ENCODE peak calls at places on chromosomes 1 and 21, in seven cellular contexts. W is cardiac muscle cell, B is upper lobe of right lung, A is astrocyte, P is fibroblast of pulmonary artery, D is neural progenitor cell, S is pancreas. I is an unnamed sample.

GRCh38 chr1:218553197-218553596 is 208.1 kb downstream of the TGFB2 start:
- DNase-seq in P (no peak), S (no peak), W (no peak), D (no peak), B (no peak), A (no peak), I (peak)

GRCh38 chr1:95304803-95305202 is 70.8 kb downstream of the RWDD3 start:
- DNase-seq in D (no peak), A (no peak), B (no peak), S (no peak), P (no peak), W (no peak), I (no peak)

GRCh38 chr1:23727362-23727811 is 15.9 kb upstream of the ELOA start:
- DNase-seq in D (no peak), P (peak), W (no peak), A (no peak), S (peak), B (peak), I (peak)

GRCh38 chr1:113391643-113392271 is 1.4 kb downstream of the MAGI3 start:
- DNase-seq in B (no peak), D (peak), S (peak), W (peak), A (no peak), P (no peak), I (no peak)

GRCh38 chr1:193301746-193302145 is 115.3 kb upstream of the B3GALT2 start:
- DNase-seq in B (no peak), S (no peak), D (no peak), W (no peak), P (no peak), A (no peak), I (no peak)

GRCh38 chr1:180271640-180272255 is 41.7 kb downstream of the LHX4 start:
- DNase-seq in B (no peak), W (no peak), A (no peak), D (no peak), P (no peak), S (no peak), I (no peak)

GRCh38 chr1:167627615-167627864 is 2.5 kb upstream of the RCSD1 start:
- DNase-seq in S (no peak), W (no peak), B (no peak), P (no peak), D (no peak), A (no peak), I (no peak)

GRCh38 chr1:61077676-61078521 is 4.5 kb upstream of the NFIA start:
- DNase-seq in W (peak), P (peak), B (peak), S (peak), D (peak), A (peak), I (peak)

GRCh38 chr1:116852910-116853309 is 56.8 kb upstream of the PTGFRN start:
- DNase-seq in D (peak), P (no peak), S (no peak), W (no peak), B (no peak), A (peak), I (peak)

GRCh38 chr1:28141685-28142084 is 34.8 kb downstream of the PTAFR start:
- DNase-seq in P (no peak), D (no peak), A (no peak), B (no peak), S (no peak), W (no peak), I (no peak)

GRCh38 chr1:83520797-83521196 is 478.1 kb downstream of the TTLL7 start:
- DNase-seq in S (no peak), P (no peak), A (no peak), B (no peak), D (no peak), W (no peak), I (peak)

GRCh38 chr1:71414229-71414628 is 333.4 kb upstream of the ZRANB2 start:
- DNase-seq in P (peak), B (no peak), W (no peak), A (no peak), S (no peak), D (no peak), I (peak)

GRCh38 chr1:198902616-198903140 is 263.8 kb downstream of the PTPRC start:
- DNase-seq in A (no peak), W (no peak), S (no peak), P (no peak), D (peak), B (no peak), I (no peak)

GRCh38 chr1:117120774-117121588 is 568 bp downstream of the TRIM45 start:
- DNase-seq in W (no peak), P (no peak), B (no peak), D (peak), A (peak), S (no peak), I (peak)

GRCh38 chr1:112507896-112508241 is 896 bp upstream of the WNT2B start:
- DNase-seq in P (no peak), A (no peak), B (no peak), D (peak), W (peak), S (no peak), I (no peak)

GRCh38 chr1:3036646-3037280 is 15.5 kb downstream of the ACTRT2 start:
- DNase-seq in A (no peak), S (no peak), W (no peak), D (no peak), B (peak), P (no peak), I (no peak)

GRCh38 chr21:29697555-29698193 is 242.1 kb downstream of the GRIK1 start:
- DNase-seq in A (peak), S (no peak), B (no peak), D (no peak), W (no peak), P (peak), I (peak)

GRCh38 chr1:227938911-227939790 is 8.6 kb downstream of the WNT9A start:
- DNase-seq in D (no peak), P (no peak), S (no peak), A (no peak), B (peak), W (no peak), I (no peak)

GRCh38 chr1:167509587-167509986 is 8.7 kb downstream of the CD247 start:
- DNase-seq in S (no peak), B (no peak), W (no peak), A (no peak), D (no peak), P (no peak), I (no peak)

GRCh38 chr1:41917051-41917530 is 1.6 kb downstream of the HIVEP3 start:
- DNase-seq in P (no peak), W (no peak), A (no peak), D (no peak), B (no peak), S (no peak), I (no peak)

GRCh38 chr1:163737261-163737660 is 415.5 kb downstream of the NUF2 start:
- DNase-seq in P (no peak), D (no peak), B (no peak), A (peak), W (no peak), S (no peak), I (no peak)

GRCh38 chr1:151472852-151473731 is 13.8 kb upstream of the POGZ start:
- DNase-seq in S (peak), W (peak), A (peak), P (peak), D (peak), B (peak), I (peak)

GRCh38 chr1:157505481-157506272 is 46.6 kb downstream of the FCRL5 start:
- DNase-seq in D (peak), A (peak), B (peak), W (peak), S (peak), P (peak), I (peak)

GRCh38 chr1:53337499-53337898 is 9.6 kb upstream of the LRP8 start:
- DNase-seq in A (no peak), B (no peak), S (no peak), P (no peak), W (no peak), D (no peak), I (no peak)

GRCh38 chr1:247362074-247362597 is 30.5 kb upstream of the ZNF496 start:
- DNase-seq in D (no peak), B (no peak), S (no peak), A (no peak), P (no peak), W (no peak), I (peak)

GRCh38 chr1:68442822-68443556 is 6.8 kb downstream of the RPE65 start:
- DNase-seq in D (peak), W (peak), P (peak), A (peak), S (peak), B (no peak), I (peak)

GRCh38 chr21:42079008-42079938 is 8.2 kb downstream of the UMODL1 start:
- DNase-seq in A (no peak), S (no peak), W (no peak), D (no peak), P (no peak), B (no peak), I (no peak)

GRCh38 chr1:53604291-53604919 is 134.6 kb downstream of the GLIS1 start:
- DNase-seq in W (no peak), D (no peak), B (no peak), S (no peak), A (peak), P (no peak), I (no peak)

GRCh38 chr1:17538428-17539130 is 919 bp upstream of the ARHGEF10L start:
- DNase-seq in A (no peak), B (no peak), D (peak), P (no peak), S (no peak), W (peak), I (no peak)

GRCh38 chr1:183023146-183023600 is at the start of gene LAMC1:
- DNase-seq in D (peak), S (peak), A (peak), P (peak), W (peak), B (peak), I (peak)

GRCh38 chr1:91011726-91012125 is 10.1 kb downstream of the ZNF644 start:
- DNase-seq in B (no peak), A (peak), W (no peak), D (no peak), S (no peak), P (peak), I (peak)

GRCh38 chr1:212656730-212657129 is 42.9 kb downstream of the BATF3 start:
- DNase-seq in A (no peak), S (no peak), D (no peak), W (no peak), B (no peak), P (no peak), I (no peak)

GRCh38 chr1:30756545-30757195 is 904 bp downstream of the LAPTM5 start:
- DNase-seq in S (peak), W (no peak), P (peak), D (no peak), A (peak), B (peak), I (peak)
- H3K4me3 ChIP-seq in S (no peak), W (no peak), P (no peak), D (no peak), A (no peak), B (peak), I (no peak)

GRCh38 chr21:45100866-45101265 is 26.5 kb downstream of the ADARB1 start:
- DNase-seq in S (no peak), A (no peak), B (no peak), P (no peak), W (no peak), D (no peak), I (no peak)

GRCh38 chr21:45103966-45104520 is 29.7 kb downstream of the ADARB1 start:
- DNase-seq in A (no peak), W (no peak), D (no peak), P (no peak), B (no peak), S (no peak), I (no peak)

GRCh38 chr21:45105906-45106485 is 31.6 kb downstream of the ADARB1 start:
- DNase-seq in P (no peak), B (no peak), D (no peak), W (no peak), A (no peak), S (no peak), I (no peak)

GRCh38 chr21:45104560-45104959 is 30.2 kb downstream of the ADARB1 start:
- DNase-seq in D (no peak), A (no peak), S (peak), P (peak), W (no peak), B (no peak), I (no peak)

DNA sequence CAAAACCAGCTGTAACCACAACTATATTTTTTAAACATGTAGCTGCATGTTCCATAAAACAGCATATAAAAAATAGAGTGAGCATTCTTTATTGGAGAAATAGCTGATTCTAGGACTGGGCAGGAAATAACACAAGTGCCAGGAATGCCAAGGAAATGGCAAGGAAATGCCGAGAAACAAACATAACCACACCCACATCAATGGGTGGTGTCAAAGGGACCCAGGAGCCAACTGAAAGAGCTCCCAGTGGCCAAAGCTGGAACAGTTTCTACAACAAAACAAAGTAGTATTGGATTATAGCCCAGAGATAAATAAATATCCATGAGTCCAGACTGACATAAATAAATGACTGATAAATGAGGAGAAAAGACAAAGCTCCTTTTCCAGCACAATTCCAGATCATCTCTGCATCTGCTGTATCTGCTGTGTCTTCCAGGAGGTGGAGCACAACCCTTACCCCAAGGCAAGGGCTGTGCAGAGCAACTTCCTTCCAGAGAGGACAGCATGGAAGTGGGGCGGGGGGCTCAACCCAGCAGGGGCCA is 28.1 kb downstream of the ADARB1 start:
- DNase-seq in B (no peak), S (no peak), A (no peak), P (peak), D (no peak), W (no peak), I (peak)
- TF ChIP-seq CTCF in B (peak), S (peak), A (peak), P (peak), D (peak), W (peak), I (peak)

GRCh38 chr1:196651079-196651478 is 764 bp upstream of the CFH start:
- DNase-seq in B (no peak), S (no peak), W (no peak), A (no peak), D (no peak), P (no peak), I (no peak)
- H3K4me3 ChIP-seq in B (peak), S (no peak), W (no peak), A (no peak), D (no peak), P (peak), I (no peak)

GRCh38 chr1:39133340-39133684 is 71.2 kb upstream of the MACF1 start:
- DNase-seq in B (no peak), W (no peak), A (no peak), P (no peak), S (no peak), D (no peak), I (no peak)

GRCh38 chr1:39130297-39130696 is 74.2 kb upstream of the MACF1 start:
- DNase-seq in D (no peak), A (peak), S (no peak), B (no peak), W (no peak), P (peak), I (peak)

GRCh38 chr1:39131940-39132339 is 72.6 kb upstream of the MACF1 start:
- DNase-seq in D (peak), A (no peak), W (no peak), S (no peak), P (no peak), B (no peak), I (no peak)

GRCh38 chr1:39134768-39135333 is 69.6 kb upstream of the MACF1 start:
- DNase-seq in S (no peak), D (no peak), P (no peak), W (no peak), A (no peak), B (no peak), I (no peak)

DNA sequence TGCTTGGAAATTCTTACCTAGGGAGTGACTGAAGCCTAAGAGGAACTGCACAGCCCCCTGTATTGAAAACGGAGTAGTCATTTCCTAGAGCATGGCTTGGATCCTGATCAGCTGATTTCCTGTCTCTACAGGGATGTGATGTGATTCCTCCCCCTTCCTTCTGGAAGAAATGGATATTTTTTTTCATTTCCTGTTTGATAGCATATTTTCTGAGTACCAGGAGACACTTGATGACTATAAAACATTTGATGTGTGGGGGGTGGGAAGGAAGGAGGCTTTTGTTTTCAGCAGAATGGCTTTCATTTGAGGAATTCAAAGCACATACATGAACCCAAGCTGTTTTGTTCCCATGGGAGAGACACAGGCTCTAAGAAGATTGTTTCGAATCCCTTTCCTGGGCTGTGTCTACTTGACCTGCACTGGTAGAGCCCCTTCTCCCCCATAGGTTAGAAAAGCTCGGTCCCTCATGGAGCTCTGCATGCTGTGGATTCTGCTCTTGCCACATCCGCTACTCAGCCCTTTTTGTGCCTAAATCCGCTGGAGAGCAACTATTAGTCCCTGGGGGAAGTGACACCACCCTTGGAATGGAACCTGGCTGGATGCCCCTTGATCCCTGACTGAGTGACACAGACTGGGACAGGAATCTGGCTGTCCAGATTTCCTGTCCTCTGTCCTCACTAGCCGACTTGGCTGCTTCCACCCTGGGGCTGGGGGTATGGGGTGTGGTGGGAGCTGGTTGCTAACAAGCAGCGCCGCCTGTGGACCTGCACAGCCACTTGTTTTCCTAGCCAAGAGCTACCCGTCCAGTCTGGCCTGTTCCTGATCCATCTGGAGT is 71.8 kb upstream of the MACF1 start:
- DNase-seq in S (peak), P (peak), W (peak), B (peak), A (no peak), D (peak), I (peak)
- TF ChIP-seq CTCF in S (no peak), P (peak), W (peak), B (peak), A (peak), D (peak), I (no peak)

DNA sequence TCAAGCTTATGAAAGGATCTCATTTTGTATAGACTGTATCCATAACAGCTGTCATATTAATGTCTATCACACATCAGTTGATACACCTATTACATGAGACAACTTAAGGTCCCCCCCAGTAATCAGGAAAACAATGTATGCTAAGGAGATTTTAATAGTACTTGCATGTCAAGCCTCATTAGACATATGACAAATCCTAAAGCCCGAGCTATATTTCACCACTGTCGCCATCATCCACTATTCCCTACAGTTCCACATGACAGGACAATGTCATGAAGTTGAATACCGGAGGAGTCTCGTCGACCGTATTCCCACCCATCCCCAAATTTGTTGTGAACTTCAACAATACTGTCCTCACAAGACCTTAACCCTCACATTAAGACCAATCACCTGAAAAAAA is 3.4 kb downstream of the HMGN1 start:
- DNase-seq in S (no peak), P (no peak), D (no peak), B (no peak), A (no peak), W (no peak), I (no peak)
- H3K4me3 ChIP-seq in S (no peak), P (no peak), D (peak), B (no peak), A (peak), W (peak), I (no peak)

GRCh38 chr1:215526846-215527151 is 40.3 kb upstream of the KCTD3 start:
- DNase-seq in B (no peak), D (no peak), S (no peak), P (no peak), W (no peak), A (no peak), I (no peak)

GRCh38 chr1:215523906-215524305 is 43.2 kb upstream of the KCTD3 start:
- DNase-seq in P (peak), B (no peak), D (no peak), W (peak), A (peak), S (no peak), I (peak)

GRCh38 chr1:215526147-215526845 is 40.8 kb upstream of the KCTD3 start:
- DNase-seq in A (peak), S (no peak), W (peak), P (peak), B (no peak), D (peak), I (peak)

GRCh38 chr1:215521279-215521678 is 45.8 kb upstream of the KCTD3 start:
- DNase-seq in B (no peak), W (no peak), S (no peak), D (no peak), P (no peak), A (no peak), I (no peak)

GRCh38 chr1:215523128-215523861 is 43.8 kb upstream of the KCTD3 start:
- DNase-seq in D (no peak), A (peak), W (peak), B (no peak), S (no peak), P (peak), I (peak)
- TF ChIP-seq CTCF in D (peak), A (peak), W (no peak), B (peak), S (no peak), P (peak), I (peak)